ENCODE peak calls at places on chromosomes 11 and 22, in four cellular contexts. One of them, this sample, is unnamed.

GRCh38 chr22:38461414-38462081 is 6.3 kb upstream of the KDELR3 start:
- DNase-seq in choroid plexus epithelial cell: peak
- DNase-seq in AG09309: no peak
- DNase-seq in coronary artery: no peak
- DNase-seq in this sample: peak

GRCh38 chr11:2299773-2300172 is 1.9 kb downstream of the C11orf21 start:
- DNase-seq in choroid plexus epithelial cell: no peak
- DNase-seq in AG09309: no peak
- DNase-seq in coronary artery: peak
- DNase-seq in this sample: no peak

GRCh38 chr11:110793556-110793955 is 81.3 kb upstream of the ARHGAP20 start:
- DNase-seq in choroid plexus epithelial cell: no peak
- DNase-seq in AG09309: no peak
- DNase-seq in coronary artery: no peak
- DNase-seq in this sample: no peak

GRCh38 chr11:63802637-63803414 is 10.4 kb upstream of the SPINDOC start:
- DNase-seq in choroid plexus epithelial cell: peak
- DNase-seq in AG09309: peak
- DNase-seq in coronary artery: no peak
- DNase-seq in this sample: peak

GRCh38 chr22:35705141-35705540 is 12.5 kb upstream of the APOL5 start:
- DNase-seq in choroid plexus epithelial cell: peak
- DNase-seq in AG09309: peak
- DNase-seq in coronary artery: no peak
- DNase-seq in this sample: no peak

GRCh38 chr11:20616908-20617307 is 17.5 kb downstream of the SLC6A5 start:
- DNase-seq in choroid plexus epithelial cell: no peak
- DNase-seq in AG09309: no peak
- DNase-seq in coronary artery: no peak
- DNase-seq in this sample: no peak

GRCh38 chr11:111983187-111983986 is 41.8 kb upstream of the DLAT start:
- DNase-seq in choroid plexus epithelial cell: no peak
- DNase-seq in AG09309: no peak
- DNase-seq in coronary artery: no peak
- DNase-seq in this sample: no peak

GRCh38 chr11:60951909-60952741 is at the start of gene SLC15A3:
- DNase-seq in choroid plexus epithelial cell: peak
- DNase-seq in AG09309: no peak
- DNase-seq in coronary artery: no peak
- DNase-seq in this sample: no peak

GRCh38 chr11:80899381-80899780 is 1458.6 kb upstream of the TENM4 start:
- DNase-seq in choroid plexus epithelial cell: peak
- DNase-seq in AG09309: no peak
- DNase-seq in coronary artery: no peak
- DNase-seq in this sample: no peak

GRCh38 chr11:19762266-19762665 is 49.6 kb downstream of the NAV2 start:
- DNase-seq in choroid plexus epithelial cell: no peak
- DNase-seq in AG09309: no peak
- DNase-seq in coronary artery: peak
- DNase-seq in this sample: no peak

GRCh38 chr11:17472467-17472866 is 4.2 kb downstream of the ABCC8 start:
- DNase-seq in choroid plexus epithelial cell: no peak
- DNase-seq in AG09309: no peak
- DNase-seq in coronary artery: no peak
- DNase-seq in this sample: no peak

GRCh38 chr22:49243965-49244364 is 583.7 kb downstream of the BRD1 start:
- DNase-seq in choroid plexus epithelial cell: no peak
- DNase-seq in AG09309: no peak
- DNase-seq in coronary artery: no peak
- DNase-seq in this sample: no peak

GRCh38 chr22:48517039-48518030 is 1310.3 kb downstream of the BRD1 start:
- DNase-seq in choroid plexus epithelial cell: no peak
- DNase-seq in AG09309: no peak
- DNase-seq in coronary artery: no peak
- DNase-seq in this sample: no peak

GRCh38 chr11:109342261-109342660 is 79.7 kb upstream of the C11orf87 start:
- DNase-seq in choroid plexus epithelial cell: no peak
- DNase-seq in AG09309: no peak
- DNase-seq in coronary artery: no peak
- DNase-seq in this sample: no peak

GRCh38 chr22:37179622-37180420 is 8.2 kb downstream of the C1QTNF6 start:
- DNase-seq in choroid plexus epithelial cell: no peak
- DNase-seq in AG09309: no peak
- DNase-seq in coronary artery: no peak
- DNase-seq in this sample: no peak

GRCh38 chr11:76139317-76139716 is 67.0 kb downstream of the WNT11 start:
- DNase-seq in choroid plexus epithelial cell: no peak
- DNase-seq in AG09309: no peak
- DNase-seq in coronary artery: no peak
- DNase-seq in this sample: no peak

GRCh38 chr11:17771415-17771814 is 36.8 kb downstream of the KCNC1 start:
- DNase-seq in choroid plexus epithelial cell: no peak
- DNase-seq in AG09309: no peak
- DNase-seq in coronary artery: no peak
- DNase-seq in this sample: no peak

GRCh38 chr11:17781221-17781620 is 46.6 kb downstream of the KCNC1 start:
- DNase-seq in choroid plexus epithelial cell: no peak
- DNase-seq in AG09309: no peak
- DNase-seq in coronary artery: no peak
- DNase-seq in this sample: no peak

GRCh38 chr11:94576306-94576705 is 9.1 kb downstream of the PIWIL4 start:
- DNase-seq in choroid plexus epithelial cell: no peak
- DNase-seq in AG09309: no peak
- DNase-seq in coronary artery: no peak
- DNase-seq in this sample: no peak

GRCh38 chr11:81707881-81708280 is 1025.8 kb downstream of the FAM181B start:
- DNase-seq in choroid plexus epithelial cell: no peak
- DNase-seq in AG09309: no peak
- DNase-seq in coronary artery: no peak
- DNase-seq in this sample: peak

GRCh38 chr11:102780491-102780918 is at the start of gene MMP10:
- DNase-seq in choroid plexus epithelial cell: peak
- DNase-seq in AG09309: no peak
- DNase-seq in coronary artery: no peak
- DNase-seq in this sample: no peak

GRCh38 chr11:30106222-30106621 is 89.4 kb upstream of the KCNA4 start:
- DNase-seq in choroid plexus epithelial cell: peak
- DNase-seq in AG09309: no peak
- DNase-seq in coronary artery: no peak
- DNase-seq in this sample: no peak

GRCh38 chr22:24494535-24495364 is at the start of gene UPB1:
- DNase-seq in choroid plexus epithelial cell: no peak
- DNase-seq in AG09309: no peak
- DNase-seq in coronary artery: no peak
- DNase-seq in this sample: no peak

GRCh38 chr22:26139320-26139719 is 29.9 kb upstream of the SEZ6L start:
- DNase-seq in choroid plexus epithelial cell: no peak
- DNase-seq in AG09309: no peak
- DNase-seq in coronary artery: no peak
- DNase-seq in this sample: no peak

GRCh38 chr22:44338183-44338812 is 25.5 kb upstream of the SHISAL1 start:
- DNase-seq in choroid plexus epithelial cell: no peak
- DNase-seq in AG09309: no peak
- DNase-seq in coronary artery: no peak
- DNase-seq in this sample: no peak

GRCh38 chr11:78796956-78797355 is 222.3 kb upstream of the NARS2 start:
- DNase-seq in choroid plexus epithelial cell: peak
- DNase-seq in AG09309: peak
- DNase-seq in coronary artery: no peak
- DNase-seq in this sample: no peak

GRCh38 chr11:1323779-1324178 is 14.3 kb upstream of the TOLLIP start:
- DNase-seq in choroid plexus epithelial cell: no peak
- DNase-seq in AG09309: no peak
- DNase-seq in coronary artery: no peak
- DNase-seq in this sample: no peak

DNA sequence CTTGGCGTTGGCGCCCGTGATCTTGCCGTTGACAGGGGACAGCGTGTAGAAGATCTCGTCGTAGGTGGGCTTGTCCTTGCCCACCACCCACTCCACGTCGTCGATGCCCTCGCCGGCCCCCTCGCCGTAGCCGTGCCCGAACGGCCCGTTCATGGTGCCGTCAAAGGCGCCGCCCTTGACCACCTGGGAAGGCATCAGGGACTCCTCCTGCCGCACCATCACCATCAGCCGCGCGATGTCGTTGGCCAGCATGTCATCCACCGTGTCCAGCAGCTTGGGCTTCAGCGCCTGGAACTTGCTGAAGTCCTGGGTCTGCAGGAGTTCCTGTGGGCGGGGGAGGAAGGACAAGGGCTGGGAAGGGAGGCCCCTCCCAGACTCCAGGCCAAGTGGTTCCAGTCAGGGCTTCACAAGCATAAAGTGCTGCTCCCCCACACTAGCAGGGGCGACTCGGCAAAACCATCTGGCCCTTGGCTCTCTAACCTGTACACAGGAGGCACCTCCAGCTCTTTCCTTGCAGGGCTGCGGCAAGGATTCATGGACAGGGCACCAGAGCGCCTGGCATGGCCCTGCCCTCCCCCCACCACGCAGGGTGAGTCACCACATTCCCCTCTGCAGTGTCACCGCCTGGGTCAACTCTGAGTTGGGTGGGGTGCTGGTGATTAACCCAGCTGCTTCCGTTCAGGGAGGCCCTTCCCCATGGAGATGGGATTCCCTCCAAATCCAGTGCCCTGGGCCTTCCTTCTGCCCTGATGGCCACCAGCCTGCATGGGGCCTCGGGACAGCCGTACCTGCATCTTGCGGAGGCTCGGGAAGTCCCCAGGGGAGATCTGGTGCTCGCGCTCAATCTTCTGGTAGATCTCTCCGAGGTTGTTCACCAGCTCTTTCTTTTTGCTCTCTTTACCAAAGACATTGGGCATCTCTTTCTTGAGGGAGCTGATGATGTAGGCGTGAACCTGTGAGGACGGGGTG is 10.4 kb upstream of the CDC42BPG start:
- DNase-seq in choroid plexus epithelial cell: peak
- DNase-seq in AG09309: no peak
- DNase-seq in coronary artery: peak
- DNase-seq in this sample: no peak
- H3K4me3 ChIP-seq in choroid plexus epithelial cell: no peak
- H3K4me3 ChIP-seq in AG09309: no peak
- H3K4me3 ChIP-seq in coronary artery: peak
- H3K4me3 ChIP-seq in this sample: no peak

GRCh38 chr22:46535876-46536558 is 1.4 kb downstream of the CELSR1 start:
- DNase-seq in choroid plexus epithelial cell: no peak
- DNase-seq in AG09309: no peak
- DNase-seq in coronary artery: no peak
- DNase-seq in this sample: no peak
- H3K4me3 ChIP-seq in choroid plexus epithelial cell: no peak
- H3K4me3 ChIP-seq in AG09309: no peak
- H3K4me3 ChIP-seq in coronary artery: no peak
- H3K4me3 ChIP-seq in this sample: no peak

GRCh38 chr11:57500926-57501325 is 14.6 kb downstream of the SLC43A1 start:
- DNase-seq in choroid plexus epithelial cell: no peak
- DNase-seq in AG09309: no peak
- DNase-seq in coronary artery: no peak
- DNase-seq in this sample: no peak

GRCh38 chr11:57499983-57500461 is 15.5 kb downstream of the SLC43A1 start:
- DNase-seq in choroid plexus epithelial cell: no peak
- DNase-seq in AG09309: no peak
- DNase-seq in coronary artery: no peak
- DNase-seq in this sample: no peak

GRCh38 chr11:57500526-57500925 is 15.0 kb downstream of the SLC43A1 start:
- DNase-seq in choroid plexus epithelial cell: no peak
- DNase-seq in AG09309: no peak
- DNase-seq in coronary artery: no peak
- DNase-seq in this sample: no peak

GRCh38 chr11:57498540-57498939 is 17.0 kb downstream of the SLC43A1 start:
- DNase-seq in choroid plexus epithelial cell: no peak
- DNase-seq in AG09309: no peak
- DNase-seq in coronary artery: no peak
- DNase-seq in this sample: no peak

GRCh38 chr11:57499413-57499982 is 16.0 kb downstream of the SLC43A1 start:
- DNase-seq in choroid plexus epithelial cell: peak
- DNase-seq in AG09309: peak
- DNase-seq in coronary artery: peak
- DNase-seq in this sample: no peak
- H3K4me3 ChIP-seq in choroid plexus epithelial cell: peak
- H3K4me3 ChIP-seq in AG09309: peak
- H3K4me3 ChIP-seq in coronary artery: peak
- H3K4me3 ChIP-seq in this sample: no peak

DNA sequence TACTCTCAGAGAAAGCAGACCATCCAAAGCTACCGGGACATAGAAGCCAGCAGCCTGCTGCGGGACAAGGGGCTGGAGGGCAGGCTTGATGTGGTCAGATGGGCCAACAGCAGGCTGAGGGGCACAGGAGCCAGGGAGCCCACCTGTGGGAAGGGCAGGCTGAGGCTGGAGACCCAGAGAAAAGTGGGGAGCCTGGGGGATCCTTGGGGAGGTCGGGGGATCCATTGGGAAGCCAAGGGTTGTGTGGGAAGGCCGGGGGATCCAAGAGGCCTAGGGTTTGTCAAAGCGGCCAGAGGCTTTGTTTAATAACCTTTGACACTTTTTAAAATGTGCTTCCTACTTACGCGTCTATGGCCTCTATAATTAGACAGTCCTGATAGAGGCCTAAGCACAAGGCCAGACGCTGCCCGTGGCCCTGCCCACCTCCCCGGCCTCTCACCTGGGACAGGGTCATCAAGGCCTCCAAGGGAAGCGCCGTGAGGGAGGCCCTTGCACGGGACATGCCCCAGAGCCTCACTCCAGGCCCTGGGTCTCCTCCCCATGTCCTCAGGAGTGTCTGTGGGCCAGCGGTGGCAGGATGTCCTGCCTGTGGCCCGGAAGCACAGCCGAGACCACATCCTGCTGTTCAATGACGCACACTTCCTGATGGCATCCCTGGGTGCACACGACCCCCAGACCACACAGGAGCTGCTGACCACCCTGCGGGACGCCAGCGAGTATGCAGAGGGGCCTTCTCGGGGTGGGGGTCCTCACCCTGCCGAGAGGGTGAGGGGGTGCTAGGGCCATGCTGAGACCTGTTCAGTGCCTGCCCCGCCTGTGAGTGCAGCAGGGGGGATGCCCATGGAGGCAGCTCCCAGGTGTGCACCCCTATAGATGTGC is 8.6 kb upstream of the GTSE1 start:
- DNase-seq in choroid plexus epithelial cell: no peak
- DNase-seq in AG09309: no peak
- DNase-seq in coronary artery: no peak
- DNase-seq in this sample: no peak
- H3K4me3 ChIP-seq in choroid plexus epithelial cell: no peak
- H3K4me3 ChIP-seq in AG09309: no peak
- H3K4me3 ChIP-seq in coronary artery: peak
- H3K4me3 ChIP-seq in this sample: no peak

GRCh38 chr22:22093743-22094142 is 111.2 kb upstream of the TOP3B start:
- DNase-seq in choroid plexus epithelial cell: no peak
- DNase-seq in AG09309: no peak
- DNase-seq in coronary artery: no peak
- DNase-seq in this sample: no peak

GRCh38 chr22:22094514-22094913 is 111.9 kb upstream of the TOP3B start:
- DNase-seq in choroid plexus epithelial cell: no peak
- DNase-seq in AG09309: no peak
- DNase-seq in coronary artery: no peak
- DNase-seq in this sample: no peak

GRCh38 chr22:22091400-22091878 is 108.9 kb upstream of the TOP3B start:
- DNase-seq in choroid plexus epithelial cell: no peak
- DNase-seq in AG09309: no peak
- DNase-seq in coronary artery: no peak
- DNase-seq in this sample: no peak

GRCh38 chr22:22092101-22092500 is 109.5 kb upstream of the TOP3B start:
- DNase-seq in choroid plexus epithelial cell: no peak
- DNase-seq in AG09309: no peak
- DNase-seq in coronary artery: no peak
- DNase-seq in this sample: no peak

GRCh38 chr22:22092974-22093373 is 110.4 kb upstream of the TOP3B start:
- DNase-seq in choroid plexus epithelial cell: no peak
- DNase-seq in AG09309: no peak
- DNase-seq in coronary artery: no peak
- DNase-seq in this sample: no peak
- H3K4me3 ChIP-seq in choroid plexus epithelial cell: no peak
- H3K4me3 ChIP-seq in AG09309: no peak
- H3K4me3 ChIP-seq in coronary artery: no peak
- H3K4me3 ChIP-seq in this sample: no peak

This sample was measured in Jurkat, Clone E6-1.